ENCODE peak calls at places on chromosomes 16 and 17, in six cellular contexts. F is psoas muscle, S is mammary epithelial cell, C is fibroblast of mammary gland, X is AG10803, J is heart right ventricle. U is an unnamed sample.
A peak's percentile ranks its signal among the peaks of the same experiment; 100 is the strongest.

GRCh38 chr17:58246104-58246740 is 7.8 kb downstream of the LPO start:
- DNase-seq in J (no peak), X (no peak), S (no peak), C (no peak), F (no peak), U (no peak)

GRCh38 chr16:28208824-28209223 is 2.9 kb downstream of the XPO6 start:
- DNase-seq in S (no peak), X (no peak), C (no peak), F (no peak), J (no peak), U (no peak)

GRCh38 chr17:48149174-48150106 is 41.9 kb downstream of the SNX11 start:
- DNase-seq in F (no peak), C (no peak), J (no peak), X (no peak), S (no peak), U (no peak)

GRCh38 chr16:79379083-79379482 is 221.5 kb downstream of the MAF start:
- DNase-seq in J (no peak), X (no peak), C (no peak), F (no peak), S (no peak), U (no peak)

GRCh38 chr17:64357191-64357981 is 33.3 kb downstream of the PECAM1 start:
- DNase-seq in X (peak; percentile 100), S (peak; percentile 74), J (peak; percentile 58), F (peak; percentile 83), C (peak; percentile 100), U (peak; percentile 99)

GRCh38 chr17:80477647-80478478 is 1.5 kb upstream of the NPTX1 start:
- DNase-seq in C (peak; percentile 45), S (peak; percentile 35), X (peak; percentile 32), J (no peak), F (peak; percentile 81), U (peak; percentile 59)

GRCh38 chr17:55607736-55608341 is 96.6 kb upstream of the SMIM36 start:
- DNase-seq in S (no peak), C (peak; percentile 40), J (peak; percentile 40), X (no peak), F (no peak), U (peak; percentile 25)

GRCh38 chr16:4882633-4883285 is 35.5 kb downstream of the UBN1 start:
- DNase-seq in C (peak; percentile 59), J (no peak), S (peak; percentile 93), X (peak; percentile 20), F (peak; percentile 50), U (peak; percentile 43)

GRCh38 chr17:56819431-56820145 is 14.1 kb downstream of the C17orf67 start:
- DNase-seq in S (peak; percentile 74), C (peak; percentile 76), X (peak; percentile 68), J (no peak), F (no peak), U (peak; percentile 85)

GRCh38 chr17:74335529-74336062 is 9.6 kb downstream of the KIF19 start:
- DNase-seq in X (no peak), S (no peak), C (no peak), F (no peak), J (no peak), U (no peak)

GRCh38 chr17:9363440-9364350 is 211.9 kb downstream of the STX8 start:
- DNase-seq in J (no peak), X (no peak), S (peak; percentile 65), F (no peak), C (peak; percentile 87), U (peak; percentile 58)

GRCh38 chr16:50396770-50397525 is 28.2 kb upstream of the BRD7 start:
- DNase-seq in C (peak; percentile 59), F (no peak), S (peak; percentile 99), J (no peak), X (no peak), U (peak; percentile 36)

GRCh38 chr16:84484579-84485254 is 19.7 kb downstream of the MEAK7 start:
- DNase-seq in S (no peak), J (peak; percentile 76), C (peak; percentile 63), F (no peak), X (peak; percentile 56), U (peak; percentile 73)

GRCh38 chr17:81207610-81208581 is 14.9 kb downstream of the CEP131 start:
- DNase-seq in S (no peak), X (no peak), F (no peak), C (no peak), J (no peak), U (no peak)

GRCh38 chr17:27976331-27976730 is 66.1 kb upstream of the NLK start:
- DNase-seq in C (no peak), X (no peak), S (no peak), F (no peak), J (no peak), U (no peak)

GRCh38 chr17:32350662-32351418 is 883 bp downstream of the ZNF207 start:
- DNase-seq in X (peak; percentile 78), S (peak; percentile 63), J (no peak), F (no peak), C (peak; percentile 70), U (peak; percentile 80)

GRCh38 chr17:13002761-13003453 is 14.9 kb downstream of the ELAC2 start:
- DNase-seq in C (peak; percentile 79), X (peak; percentile 72), F (peak; percentile 82), S (peak; percentile 44), J (peak; percentile 77), U (peak; percentile 82)

GRCh38 chr16:64182985-64183384 is 938.9 kb downstream of the CDH11 start:
- DNase-seq in J (no peak), C (peak; percentile 63), F (no peak), X (peak; percentile 10), S (no peak), U (peak; percentile 51)

GRCh38 chr17:72639711-72640110 is 452.8 kb downstream of the SLC39A11 start:
- DNase-seq in F (no peak), J (no peak), C (no peak), S (no peak), X (no peak), U (no peak)

GRCh38 chr16:64983983-64984382 is 137.9 kb downstream of the CDH11 start:
- DNase-seq in C (peak; percentile 92), J (peak; percentile 19), F (no peak), X (peak; percentile 75), S (peak; percentile 2), U (peak; percentile 76)

GRCh38 chr17:57456622-57457021 is 200.3 kb downstream of the MSI2 start:
- DNase-seq in J (no peak), F (no peak), C (no peak), X (peak; percentile 57), S (no peak), U (no peak)

GRCh38 chr16:89216315-89217137 is 977 bp upstream of the ZNF778 start:
- DNase-seq in J (peak; percentile 77), C (peak; percentile 78), X (peak; percentile 75), S (peak; percentile 69), F (peak; percentile 89), U (peak; percentile 79)

DNA sequence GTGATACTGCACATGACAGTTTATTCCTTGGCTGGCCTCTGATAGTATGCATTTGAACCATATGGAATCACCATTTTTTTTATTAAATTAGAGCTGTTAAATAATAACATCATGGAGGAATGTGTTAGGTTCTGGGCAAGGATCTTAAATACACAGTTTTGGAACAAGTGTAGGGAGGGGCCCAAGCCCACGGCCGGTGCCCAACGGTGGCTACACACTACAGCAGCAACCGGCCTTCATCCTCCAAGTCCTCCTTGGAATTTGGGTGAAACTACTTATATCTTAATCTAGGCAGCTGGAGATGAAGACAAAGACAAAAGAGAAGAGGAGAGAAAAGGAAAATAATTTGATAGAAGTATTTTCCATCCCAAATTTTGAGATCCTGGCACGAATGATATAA is 35.6 kb downstream of the ZFHX3 start:
- DNase-seq in S (no peak), F (no peak), X (no peak), C (no peak), J (no peak), U (no peak)
- H3K4me3 ChIP-seq in S (no peak overlapping the region), F (no peak overlapping the region), X (no peak overlapping the region), C (no peak overlapping the region), J (no peak overlapping the region), U (no peak overlapping the region)

GRCh38 chr16:73730496-73731090 is 566.0 kb upstream of the PSMD7 start:
- DNase-seq in X (no peak), J (no peak), S (no peak), F (no peak), C (no peak), U (no peak)

DNA sequence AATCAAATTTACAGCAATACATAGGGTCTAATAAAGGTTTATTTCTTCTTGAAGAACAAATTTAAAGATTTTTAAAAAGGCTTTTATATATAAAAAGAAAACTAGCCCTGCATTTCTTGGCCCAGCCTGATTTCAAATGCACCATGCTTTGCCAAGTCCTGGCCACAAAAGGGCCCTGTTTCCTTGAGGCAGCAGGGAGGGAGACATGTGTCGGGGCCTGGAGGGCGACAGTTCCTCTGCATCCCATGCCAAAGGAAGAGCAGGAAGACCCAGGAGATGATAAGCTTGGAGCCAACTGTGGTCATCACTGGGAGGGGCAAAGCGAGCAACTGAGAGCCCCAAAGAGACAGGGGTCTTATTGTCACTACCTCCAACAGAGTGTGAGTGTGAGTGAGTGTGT is 571.5 kb upstream of the PSMD7 start:
- DNase-seq in F (no peak), X (no peak), S (no peak), J (no peak), C (no peak), U (no peak)
- TF ChIP-seq CTCF in F (no peak), X (no peak), S (no peak), J (no peak), C (no peak), U (no peak)

GRCh38 chr17:82830249-82830661 is 9.6 kb downstream of the ZNF750 start:
- DNase-seq in F (peak; percentile 86), S (no peak), J (peak; percentile 90), C (peak; percentile 62), X (no peak), U (peak; percentile 61)
- H3K4me3 ChIP-seq in F (peak overlapping the region; percentile 52), S (no peak overlapping the region), J (peak overlapping the region; percentile 47), C (no peak overlapping the region), X (no peak overlapping the region), U (no peak overlapping the region)

GRCh38 chr16:67100569-67101300 is 9.0 kb upstream of the PHAF1 start:
- DNase-seq in X (no peak), C (peak; percentile 43), F (no peak), J (no peak), S (no peak), U (peak; percentile 51)
- TF ChIP-seq CTCF in X (peak; percentile 53), C (peak; percentile 30), F (peak; percentile 33), J (no peak), S (peak; percentile 19), U (peak; percentile 20)

GRCh38 chr16:85564277-85565051 is 48.7 kb upstream of the GSE1 start:
- DNase-seq in S (peak; percentile 56), C (no peak), F (peak; percentile 87), X (no peak), J (no peak), U (no peak)
- H3K4me3 ChIP-seq in S (no peak overlapping the region), C (no peak overlapping the region), F (no peak overlapping the region), X (no peak overlapping the region), J (no peak overlapping the region), U (no peak overlapping the region)

DNA sequence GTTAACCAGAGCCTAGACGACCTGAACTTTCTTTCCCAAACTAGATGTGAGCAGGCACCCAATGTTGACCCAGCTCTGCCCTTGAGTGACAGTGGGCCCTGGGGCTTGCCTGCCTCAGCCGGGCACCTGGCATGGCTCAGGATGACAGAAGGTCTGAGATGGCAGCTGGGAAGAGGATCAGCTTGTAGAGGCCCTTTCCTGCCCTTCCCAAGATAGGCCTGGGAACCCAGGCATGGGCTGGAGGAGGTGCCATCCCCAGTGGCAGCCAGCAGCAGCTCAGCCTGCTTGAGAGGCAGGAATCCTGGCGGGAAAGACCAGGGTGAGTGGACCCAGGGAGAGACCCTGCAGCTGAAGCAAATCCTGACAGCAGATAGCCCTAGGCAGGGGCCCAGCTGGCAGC is 59.1 kb downstream of the PIPOX start:
- DNase-seq in F (no peak), X (no peak), J (no peak), S (no peak), C (no peak), U (no peak)
- TF ChIP-seq CTCF in F (no peak), X (no peak), J (no peak), S (no peak), C (no peak), U (no peak)

GRCh38 chr17:34578016-34578415 is 1.4 kb upstream of the TMEM132E start:
- DNase-seq in F (no peak), S (no peak), J (no peak), C (no peak), X (no peak), U (no peak)
- H3K4me3 ChIP-seq in F (no peak overlapping the region), S (no peak overlapping the region), J (no peak overlapping the region), C (no peak overlapping the region), X (no peak overlapping the region), U (no peak overlapping the region)

U was measured in cardiac fibroblast.